ENCODE peak calls at places on chromosome 13, in five cellular contexts. F is AG08395; I is activated T-helper 1 cell treated with anti-CD3 and anti-CD28 coated beads, Interleukin-2, amount 50 U/mL, for 16 hours; S is CD8-positive, alpha-beta T cell; W is stimulated activated CD4-positive, alpha-beta T cell treated with anti-CD3 and anti-CD28 coated beads, Interleukin-4, amount 100 ng/mL, for 24 hours. O is an unnamed sample.

GRCh38 chr13:39263033-39263432 is 224.8 kb downstream of the NHLRC3 start:
- DNase-seq in F (peak), I (no peak), S (no peak), W (peak), O (peak)

GRCh38 chr13:108220042-108220441 is 1.9 kb downstream of the ABHD13 start:
- DNase-seq in F (no peak), I (no peak), S (no peak), W (peak), O (no peak)

GRCh38 chr13:34750078-34750703 is 191.9 kb upstream of the NBEA start:
- DNase-seq in F (peak), I (no peak), S (no peak), W (no peak), O (no peak)

GRCh38 chr13:73421310-73421912 is 362.6 kb downstream of the KLF5 start:
- DNase-seq in F (no peak), I (no peak), S (no peak), W (peak), O (no peak)

GRCh38 chr13:39364797-39365468 is 238.1 kb downstream of the LHFPL6 start:
- DNase-seq in F (peak), I (no peak), S (no peak), W (no peak), O (no peak)

GRCh38 chr13:97977376-97977705 is 23.9 kb downstream of the IPO5 start:
- DNase-seq in F (no peak), I (no peak), S (no peak), W (no peak), O (no peak)

GRCh38 chr13:101612736-101613135 is 160.3 kb downstream of the ITGBL1 start:
- DNase-seq in F (no peak), I (no peak), S (no peak), W (no peak), O (no peak)

GRCh38 chr13:47484564-47484963 is 516.5 kb downstream of the SUCLA2 start:
- DNase-seq in F (peak), I (no peak), S (no peak), W (no peak), O (no peak)

GRCh38 chr13:110018009-110018408 is 231.6 kb upstream of the IRS2 start:
- DNase-seq in F (no peak), I (no peak), S (no peak), W (no peak), O (no peak)

GRCh38 chr13:103537616-103538015 is 471.4 kb upstream of the SLC10A2 start:
- DNase-seq in F (no peak), I (no peak), S (no peak), W (no peak), O (no peak)

GRCh38 chr13:51895906-51896888 is 34.4 kb downstream of the CCDC70 start:
- DNase-seq in F (peak), I (no peak), S (peak), W (peak), O (peak)

GRCh38 chr13:95248953-95249352 is 52.3 kb downstream of the ABCC4 start:
- DNase-seq in F (no peak), I (no peak), S (no peak), W (no peak), O (no peak)

GRCh38 chr13:23456437-23456836 is 22.9 kb upstream of the SACS start:
- DNase-seq in F (no peak), I (no peak), S (no peak), W (no peak), O (no peak)

GRCh38 chr13:31951215-31951678 is 80.3 kb upstream of the FRY start:
- DNase-seq in F (peak), I (no peak), S (no peak), W (no peak), O (peak)

GRCh38 chr13:48783181-48783630 is 129.5 kb downstream of the CYSLTR2 start:
- DNase-seq in F (peak), I (no peak), S (no peak), W (no peak), O (no peak)

GRCh38 chr13:35988648-35989081 is 142.5 kb downstream of the DCLK1 start:
- DNase-seq in F (no peak), I (no peak), S (no peak), W (no peak), O (no peak)

GRCh38 chr13:71316964-71317363 is 550.0 kb downstream of the DACH1 start:
- DNase-seq in F (no peak), I (no peak), S (no peak), W (no peak), O (no peak)

GRCh38 chr13:39306639-39307589 is 268.7 kb downstream of the NHLRC3 start:
- DNase-seq in F (no peak), I (no peak), S (no peak), W (peak), O (no peak)

GRCh38 chr13:31374682-31375081 is 174.9 kb downstream of the B3GLCT start:
- DNase-seq in F (no peak), I (no peak), S (no peak), W (no peak), O (no peak)

O was measured in activated CD4-positive, alpha-beta T cell treated with anti-CD3 and anti-CD28 coated beads, Interleukin-2, amount 10 ng/mL, durations not matched to agents 24 days and 14 days.